ENCODE peak calls at places on chromosomes 7 and 10, in ten cellular contexts. S is frontal cortex; P is stimulated activated effector memory CD8-positive, alpha-beta T cell treated with anti-CD3 and anti-CD28 coated beads, Interleukin-12 subunit alpha, Interleukin-12 subunit beta, amount 100 ng/mL, for 72 hours; N is stimulated activated CD8-positive, alpha-beta memory T cell treated with anti-CD3 and anti-CD28 coated beads, Interleukin-15, amount 100 ng/mL, for 48 hours; B is cardiac fibroblast; U is C1 segment of cervical spinal cord; C is HEK293T; V is cortex of kidney; T is Caco-2; M is mucosa of gallbladder. O is an unnamed sample.

GRCh38 chr7:77331938-77332695 is 84.0 kb downstream of the GSAP start:
- DNase-seq in T (peak; percentile 62), U (peak; percentile 24), C (peak; percentile 78), S (peak; percentile 31), N (peak; percentile 45), V (no peak), P (peak; percentile 67), M (peak; percentile 64), B (peak; percentile 93), O (peak; percentile 79)

GRCh38 chr7:137127058-137127457 is 216.5 kb downstream of the PTN start:
- DNase-seq in S (no peak), M (no peak), B (no peak), V (no peak), T (no peak), N (no peak), C (no peak), U (no peak), P (no peak), O (no peak)

GRCh38 chr10:118698421-118698820 is 56.3 kb downstream of the CACUL1 start:
- DNase-seq in N (peak; percentile 75), V (no peak), M (peak; percentile 64), B (peak; percentile 72), U (no peak), S (no peak), P (peak; percentile 75), C (peak; percentile 18), T (no peak), O (peak; percentile 31)

GRCh38 chr10:113648478-113648877 is 15.4 kb downstream of the NRAP start:
- DNase-seq in P (no peak), C (no peak), V (no peak), M (no peak), B (no peak), T (no peak), S (no peak), N (no peak), U (no peak), O (no peak)

GRCh38 chr7:101884671-101885596 is 67.5 kb downstream of the CUX1 start:
- DNase-seq in N (no peak), B (no peak), T (no peak), V (no peak), U (no peak), S (no peak), P (no peak), M (no peak), C (no peak), O (no peak)

GRCh38 chr10:102704915-102705314 is 9.3 kb downstream of the ARL3 start:
- DNase-seq in V (no peak), M (no peak), N (no peak), P (no peak), C (no peak), U (no peak), T (no peak), B (no peak), S (no peak), O (no peak)

GRCh38 chr10:86936661-86937501 is 20.5 kb downstream of the MMRN2 start:
- DNase-seq in V (no peak), B (peak; percentile 48), T (no peak), C (no peak), M (no peak), U (no peak), S (no peak), P (no peak), N (no peak), O (no peak)

GRCh38 chr10:88525371-88526079 is 57.6 kb downstream of the RNLS start:
- DNase-seq in V (no peak), T (no peak), P (no peak), U (no peak), N (no peak), B (peak; percentile 71), C (no peak), M (peak; percentile 60), S (no peak), O (peak; percentile 94)

GRCh38 chr7:129862672-129863071 is 90.1 kb downstream of the UBE2H start:
- DNase-seq in C (no peak), P (no peak), N (no peak), M (no peak), U (no peak), V (no peak), T (no peak), S (no peak), B (no peak), O (no peak)

GRCh38 chr10:49397036-49397999 is 1.4 kb upstream of the DRGX start:
- DNase-seq in N (no peak), M (no peak), U (no peak), S (no peak), V (no peak), C (no peak), P (no peak), T (no peak), B (no peak), O (no peak)

GRCh38 chr10:91604936-91605534 is 27.8 kb downstream of the PPP1R3C start:
- DNase-seq in M (no peak), P (no peak), T (no peak), S (no peak), U (no peak), N (no peak), B (peak; percentile 57), C (no peak), V (no peak), O (no peak)

GRCh38 chr10:23918839-23919238 is 290.1 kb upstream of the KIAA1217 start:
- DNase-seq in M (no peak), P (no peak), V (no peak), T (no peak), N (no peak), U (no peak), S (no peak), B (no peak), C (no peak), O (no peak)

GRCh38 chr10:34824870-34825269 is 9.8 kb upstream of the PARD3 start:
- DNase-seq in V (no peak), P (no peak), N (no peak), T (no peak), B (no peak), S (no peak), C (no peak), M (no peak), U (no peak), O (no peak)

GRCh38 chr7:21941570-21942224 is 4.0 kb downstream of the CDCA7L start:
- DNase-seq in N (no peak), S (no peak), P (no peak), U (no peak), C (peak; percentile 43), B (peak; percentile 37), V (no peak), M (no peak), T (no peak), O (peak; percentile 65)

GRCh38 chr10:110005716-110006115 is 2.1 kb upstream of the ADD3 start:
- DNase-seq in B (peak; percentile 87), P (no peak), S (no peak), N (no peak), U (peak; percentile 20), C (no peak), M (no peak), T (peak; percentile 50), V (no peak), O (peak; percentile 56)

GRCh38 chr10:102511562-102512274 is 7.9 kb downstream of the SUFU start:
- DNase-seq in P (no peak), N (no peak), V (no peak), S (no peak), M (no peak), B (no peak), U (no peak), T (no peak), C (no peak), O (no peak)

GRCh38 chr7:44050121-44050914 is 5.8 kb downstream of the DBNL start:
- DNase-seq in P (no peak), N (no peak), T (no peak), C (no peak), U (no peak), B (no peak), M (no peak), S (no peak), V (no peak), O (no peak)

GRCh38 chr10:50415292-50415691 is 164.0 kb upstream of the ASAH2 start:
- DNase-seq in C (no peak), N (no peak), S (no peak), U (no peak), M (no peak), P (no peak), T (no peak), V (no peak), B (no peak), O (no peak)

GRCh38 chr7:95886501-95887090 is 114.2 kb downstream of the DYNC1I1 start:
- DNase-seq in U (no peak), S (no peak), P (no peak), B (peak; percentile 44), M (no peak), T (no peak), V (no peak), N (no peak), C (no peak), O (no peak)

GRCh38 chr10:131732631-131733127 is 168.1 kb upstream of the PPP2R2D start:
- DNase-seq in V (no peak), B (no peak), S (no peak), U (no peak), P (no peak), M (no peak), C (no peak), N (no peak), T (no peak), O (no peak)